ENCODE peak calls at places on chromosome 6, in four cellular contexts. W is left ventricle myocardium inferior, S is IMR-90, I is PC-3. E is an unnamed sample.

GRCh38 chr6:99458319-99458718 is 33.2 kb upstream of the PNISR start:
- DNase-seq in W (no peak), S (peak; percentile 44), I (peak; percentile 60), E (no peak)

GRCh38 chr6:32195902-32196681 is 3.6 kb upstream of the GPSM3 start:
- DNase-seq in W (peak; percentile 92), S (peak; percentile 88), I (peak; percentile 78), E (peak; percentile 44)

GRCh38 chr6:79711167-79711566 is 80.0 kb downstream of the SH3BGRL2 start:
- DNase-seq in W (no peak), S (no peak), I (no peak), E (no peak)

GRCh38 chr6:4797590-4797989 is 21.4 kb downstream of the CDYL start:
- DNase-seq in W (no peak), S (peak; percentile 65), I (no peak), E (no peak)

GRCh38 chr6:89298680-89299450 is 16.2 kb downstream of the GABRR2 start:
- DNase-seq in W (no peak), S (peak; percentile 84), I (peak; percentile 89), E (no peak)

GRCh38 chr6:4300917-4301316 is 165.5 kb upstream of the ECI2 start:
- DNase-seq in W (no peak), S (no peak), I (no peak), E (no peak)

GRCh38 chr6:16821834-16822264 is 60.6 kb upstream of the ATXN1 start:
- DNase-seq in W (no peak), S (no peak), I (no peak), E (no peak)

GRCh38 chr6:75827163-75827562 is 78.1 kb downstream of the MYO6 start:
- DNase-seq in W (no peak), S (no peak), I (no peak), E (no peak)

GRCh38 chr6:79420054-79420453 is 117.2 kb downstream of the LCA5 start:
- DNase-seq in W (no peak), S (no peak), I (no peak), E (no peak)

GRCh38 chr6:33892581-33893346 is 89.0 kb upstream of the MLN start:
- DNase-seq in W (no peak), S (no peak), I (no peak), E (no peak)

GRCh38 chr6:40874495-40874894 is 164.5 kb downstream of the UNC5CL start:
- DNase-seq in W (no peak), S (no peak), I (no peak), E (no peak)
- TF ChIP-seq CTCF in W (no peak), S (no peak), I (peak; percentile 30), E (no peak)

GRCh38 chr6:1525364-1526038 is 84.2 kb upstream of the FOXC1 start:
- DNase-seq in W (no peak), S (peak; percentile 23), I (no peak), E (no peak)
- H3K27ac ChIP-seq in W (peak overlapping the region; percentile 68), S (no peak overlapping the region), I (no peak overlapping the region), E (no peak overlapping the region)

DNA sequence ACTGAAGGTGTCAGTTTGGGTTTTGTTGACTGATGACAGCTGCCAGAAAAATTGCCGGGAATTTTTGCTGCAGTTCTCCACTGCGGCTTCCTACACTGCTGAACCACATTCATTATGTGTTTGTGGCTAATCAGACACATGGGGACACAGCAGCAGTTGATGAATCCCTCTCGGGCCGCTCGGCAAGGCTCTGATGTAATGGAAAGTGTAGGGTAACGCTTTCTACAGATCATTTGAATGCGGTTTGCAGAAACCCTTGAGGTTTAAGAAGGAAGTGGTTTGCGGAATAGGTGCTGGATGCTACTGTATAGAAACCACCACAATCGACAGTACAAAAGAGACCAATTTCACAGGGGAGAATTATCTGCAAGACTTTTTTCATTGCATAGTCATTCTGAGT is 138.7 kb upstream of the SASH1 start:
- DNase-seq in W (no peak), S (peak; percentile 90), I (no peak), E (no peak)
- TF ChIP-seq CTCF in W (no peak), S (no peak), I (no peak), E (no peak)

DNA sequence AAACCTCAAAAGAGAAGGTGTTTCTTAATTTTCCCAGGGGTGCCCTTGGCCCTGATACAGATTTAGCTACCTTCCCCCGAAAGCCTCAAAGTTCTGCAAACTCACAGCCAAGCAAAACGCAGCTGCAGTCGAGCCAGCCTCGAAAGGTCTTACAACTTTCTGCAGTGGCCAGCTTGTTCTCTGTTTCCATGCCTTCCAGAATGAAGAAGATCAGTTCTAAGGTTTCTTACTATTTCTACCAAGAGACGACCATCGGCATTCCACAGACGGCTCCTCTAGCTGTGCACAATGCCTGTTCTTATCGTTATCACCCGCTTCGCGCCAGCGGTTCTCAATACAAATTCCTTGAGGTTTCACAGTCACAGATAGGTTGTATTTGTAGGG is 28.5 kb upstream of the CCR6 start:
- DNase-seq in W (no peak), S (no peak), I (no peak), E (no peak)
- H3K27ac ChIP-seq in W (no peak overlapping the region), S (no peak overlapping the region), I (no peak overlapping the region), E (no peak overlapping the region)

DNA sequence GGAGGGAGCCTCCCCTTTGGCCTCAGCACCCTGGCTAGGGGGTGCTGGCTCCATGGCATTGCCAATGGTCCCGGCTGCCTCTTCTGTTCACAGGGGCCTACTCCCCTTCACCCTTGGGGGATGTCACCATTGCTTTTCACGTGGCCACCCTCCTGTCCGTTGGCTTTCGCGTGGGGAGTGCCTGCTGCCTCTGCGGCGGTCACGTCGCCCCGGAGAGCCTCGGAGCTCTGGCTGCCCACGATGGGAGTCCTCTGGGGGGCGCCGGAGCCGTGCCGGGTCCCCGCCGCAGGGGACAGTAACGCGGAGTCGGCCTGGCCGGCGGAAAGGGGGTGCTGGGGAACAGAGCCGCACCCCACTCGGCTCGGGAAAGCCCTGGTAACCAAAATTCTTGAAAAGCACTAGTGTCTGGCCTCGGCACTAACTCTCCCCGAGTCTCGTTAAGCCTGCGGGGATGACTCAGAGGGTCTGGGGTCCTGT is 661 bp upstream of the HEBP2 start:
- DNase-seq in W (peak; percentile 44), S (no peak), I (no peak), E (peak; percentile 13)
- TF ChIP-seq CTCF in W (peak; percentile 40), S (peak; percentile 26), I (peak; percentile 34), E (no peak)

GRCh38 chr6:169046021-169046420 is 207.6 kb downstream of the THBS2 start:
- DNase-seq in W (no peak), S (no peak), I (no peak), E (no peak)
- H3K27ac ChIP-seq in W (no peak overlapping the region), S (no peak overlapping the region), I (no peak overlapping the region), E (no peak overlapping the region)

DNA sequence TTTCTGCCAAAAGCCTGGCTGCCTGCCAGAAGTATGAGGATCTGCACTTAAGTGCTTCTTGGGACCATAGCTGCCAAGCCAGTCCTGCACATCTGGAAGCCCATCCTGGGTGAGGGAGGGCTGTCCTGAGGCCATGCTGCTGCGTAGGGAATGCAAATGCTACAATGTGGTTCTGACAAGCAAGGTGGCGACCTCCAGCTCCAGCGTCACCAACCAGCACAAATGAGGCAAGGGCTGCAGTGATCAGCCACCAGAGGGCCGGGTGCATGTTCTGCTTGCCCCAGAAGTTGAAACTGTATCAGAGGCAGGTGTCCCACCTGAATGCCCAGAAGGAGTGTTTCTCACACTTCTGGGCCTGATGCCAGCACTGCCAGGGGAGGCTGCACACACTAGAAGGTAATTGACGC is 99.1 kb upstream of the KCNQ5 start:
- DNase-seq in W (no peak), S (no peak), I (peak; percentile 10), E (peak; percentile 3)
- TF ChIP-seq CTCF in W (no peak), S (no peak), I (peak; percentile 37), E (no peak)

DNA sequence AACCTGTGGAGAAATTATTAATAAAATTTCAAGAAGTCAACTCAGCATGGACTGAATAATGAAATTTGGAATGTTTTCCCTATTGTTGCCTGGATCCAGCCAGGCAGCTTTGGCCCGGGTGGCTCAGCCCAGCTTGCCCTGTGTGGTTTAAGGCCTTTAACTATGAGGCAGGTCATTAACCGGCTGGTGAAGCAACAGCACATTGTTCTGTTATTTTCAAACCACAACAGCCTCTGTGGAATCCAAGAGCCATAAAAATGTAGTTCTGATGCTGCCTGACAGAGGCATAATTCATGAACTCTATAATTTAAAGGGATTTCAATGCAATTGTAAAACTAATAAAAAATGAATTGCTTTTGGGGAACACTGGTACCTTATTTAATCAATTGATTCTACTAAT is 117.6 kb downstream of the RPS12 start:
- DNase-seq in W (no peak), S (peak; percentile 76), I (peak; percentile 71), E (no peak)
- H3K27ac ChIP-seq in W (no peak overlapping the region), S (no peak overlapping the region), I (peak overlapping the region; percentile 39), E (no peak overlapping the region)

DNA sequence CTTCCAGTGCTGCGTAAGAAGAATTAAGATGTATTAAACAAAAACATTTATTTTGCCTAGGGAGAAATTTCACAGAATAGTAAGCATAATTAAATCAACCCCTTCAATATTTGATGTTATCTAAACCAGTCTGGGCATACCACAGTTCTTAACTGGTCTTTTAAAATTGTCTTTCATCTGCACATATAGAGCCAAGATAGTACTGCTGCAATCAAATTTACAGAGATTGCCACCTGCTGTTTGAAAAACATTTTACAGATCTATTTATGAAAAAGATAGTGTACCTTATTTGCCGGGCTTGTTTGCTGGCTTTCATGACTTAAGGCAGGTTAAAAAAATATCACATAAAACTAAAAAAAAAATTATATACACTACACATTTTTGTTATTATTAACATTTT is 323.2 kb downstream of the ADGRB3 start:
- DNase-seq in W (no peak), S (no peak), I (peak; percentile 15), E (peak; percentile 5)
- TF ChIP-seq CTCF in W (peak; percentile 40), S (no peak), I (peak; percentile 41), E (peak; percentile 25)